ENCODE peak calls at places on chromosome 12, in five cellular contexts. C is CD8-positive, alpha-beta T cell; G is AG04450; P is brain microvascular endothelial cell; M is mucosa of descending colon. W is an unnamed sample.

GRCh38 chr12:2306012-2306411 is 253.2 kb downstream of the CACNA1C start:
- DNase-seq in G (no peak), M (no peak), P (peak), C (no peak), W (no peak)

GRCh38 chr12:51926718-51927117 is 19.4 kb downstream of the ACVRL1 start:
- DNase-seq in M (no peak), P (peak), C (peak), G (no peak), W (peak)

GRCh38 chr12:5546616-5547015 is 114.7 kb downstream of the NTF3 start:
- DNase-seq in P (no peak), G (no peak), M (no peak), C (no peak), W (no peak)

GRCh38 chr12:27970391-27970980 is 2.0 kb downstream of the PTHLH start:
- DNase-seq in M (peak), C (no peak), G (no peak), P (no peak), W (no peak)

GRCh38 chr12:88153959-88154358 is 11.9 kb downstream of the TMTC3 start:
- DNase-seq in M (no peak), P (peak), G (peak), C (no peak), W (peak)

GRCh38 chr12:11014234-11014633 is 8.2 kb downstream of the TAS2R19 start:
- DNase-seq in P (no peak), M (no peak), G (no peak), C (no peak), W (peak)

GRCh38 chr12:80064269-80064668 is 35.1 kb upstream of the OTOGL start:
- DNase-seq in P (peak), G (peak), M (no peak), C (no peak), W (peak)

GRCh38 chr12:96106137-96106536 is 70.8 kb upstream of the LTA4H start:
- DNase-seq in M (no peak), C (no peak), P (no peak), G (no peak), W (no peak)

GRCh38 chr12:57755194-57755453 is 221 bp downstream of the MARCHF9 start:
- DNase-seq in G (no peak), C (no peak), M (no peak), P (no peak), W (no peak)

GRCh38 chr12:9634177-9634803 is 26.6 kb upstream of the KLRB1 start:
- DNase-seq in M (no peak), C (peak), G (no peak), P (peak), W (peak)

GRCh38 chr12:6563448-6564050 is 4.5 kb downstream of the NOP2 start:
- DNase-seq in C (peak), P (no peak), M (no peak), G (no peak), W (peak)

GRCh38 chr12:12609692-12610091 is 2.0 kb upstream of the CREBL2 start:
- DNase-seq in M (no peak), C (no peak), P (no peak), G (no peak), W (no peak)

GRCh38 chr12:51911307-51911706 is 4.0 kb downstream of the ACVRL1 start:
- DNase-seq in C (no peak), G (no peak), M (no peak), P (no peak), W (no peak)

GRCh38 chr12:52308807-52309425 is 12.3 kb downstream of the KRT83 start:
- DNase-seq in P (no peak), C (no peak), G (no peak), M (no peak), W (no peak)

GRCh38 chr12:233615-233968 is 19.6 kb upstream of the SLC6A12 start:
- DNase-seq in P (no peak), G (no peak), M (no peak), C (no peak), W (no peak)

GRCh38 chr12:85405781-85406522 is 125.9 kb downstream of the ALX1 start:
- DNase-seq in M (no peak), P (peak), G (no peak), C (no peak), W (peak)

GRCh38 chr12:94172973-94173372 is 24.6 kb downstream of the PLXNC1 start:
- DNase-seq in C (no peak), M (no peak), P (peak), G (peak), W (peak)

DNA sequence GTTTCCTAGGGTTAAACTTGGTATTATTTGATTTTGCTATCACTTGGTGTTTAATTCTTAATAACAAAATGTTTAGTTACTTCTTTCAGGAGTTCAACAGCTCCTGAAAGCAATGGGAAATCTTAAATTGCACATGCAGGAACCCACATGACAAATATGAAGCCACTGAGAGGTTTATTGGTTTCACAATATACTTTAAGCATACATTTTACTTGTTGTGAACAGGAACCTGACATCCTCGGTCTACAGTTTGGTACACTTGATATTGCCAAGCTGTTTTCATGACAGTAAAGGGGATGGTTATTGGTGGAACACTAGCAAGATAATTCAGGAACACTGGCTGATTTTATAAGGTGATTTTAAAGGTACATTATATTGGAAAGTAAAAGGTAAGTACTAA is 46.2 kb downstream of the SLC38A1 start:
- DNase-seq in G (no peak), C (no peak), P (no peak), M (no peak), W (no peak)
- H3K4me3 ChIP-seq in G (no peak), C (no peak), P (no peak), M (no peak), W (no peak)

GRCh38 chr12:82057770-82058169 is 298.6 kb upstream of the PPFIA2 start:
- DNase-seq in M (no peak), P (no peak), G (no peak), C (no peak), W (no peak)

GRCh38 chr12:82055391-82055790 is 296.2 kb upstream of the PPFIA2 start:
- DNase-seq in G (no peak), P (no peak), M (no peak), C (no peak), W (no peak)

GRCh38 chr12:82058197-82058596 is 299.0 kb upstream of the PPFIA2 start:
- DNase-seq in G (no peak), P (no peak), M (no peak), C (no peak), W (no peak)
- TF ChIP-seq CTCF in G (no peak), P (no peak), M (no peak), C (no peak), W (no peak)

DNA sequence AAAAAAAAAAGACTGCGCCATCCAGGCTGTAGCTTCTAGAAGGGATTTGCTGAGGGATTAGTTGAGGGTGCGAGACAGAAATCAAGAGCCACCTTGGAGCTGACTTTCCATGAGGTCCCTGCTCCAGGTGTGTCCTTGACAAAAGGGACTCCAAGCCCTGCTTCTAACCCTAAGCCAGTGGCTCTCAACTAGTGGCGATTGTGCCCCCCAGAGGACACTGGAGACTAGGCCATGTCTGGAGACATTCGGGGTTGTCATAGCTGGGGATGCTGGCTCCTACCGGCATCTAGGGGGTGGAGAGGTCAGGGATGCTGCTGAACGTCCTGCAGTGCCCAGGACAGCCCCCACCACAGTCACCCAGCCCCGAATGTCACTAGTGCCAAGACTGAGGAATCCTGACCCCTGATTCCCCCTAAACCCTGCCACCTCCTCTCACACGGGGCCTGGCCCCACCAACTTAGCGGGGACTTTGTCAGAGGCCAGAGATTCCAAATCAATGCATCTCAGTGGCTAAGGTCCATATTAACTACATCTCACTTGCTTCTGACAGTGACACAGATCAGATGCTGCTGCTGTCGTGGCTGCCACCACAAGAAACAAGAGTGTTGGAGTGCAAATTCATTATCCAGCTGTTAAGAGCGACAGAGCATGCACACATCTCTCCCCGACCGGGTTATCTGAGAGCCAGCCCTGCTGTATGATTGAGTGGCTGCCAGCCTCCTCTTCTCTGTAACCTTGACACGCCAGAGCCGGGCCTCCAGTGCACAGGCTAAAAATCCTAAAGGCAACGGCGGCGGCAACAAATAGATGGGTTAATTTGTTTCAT is 40.4 kb downstream of the SPRING1 start:
- DNase-seq in G (no peak), P (no peak), M (no peak), C (no peak), W (no peak)
- H3K4me3 ChIP-seq in G (no peak), P (no peak), M (no peak), C (no peak), W (no peak)

DNA sequence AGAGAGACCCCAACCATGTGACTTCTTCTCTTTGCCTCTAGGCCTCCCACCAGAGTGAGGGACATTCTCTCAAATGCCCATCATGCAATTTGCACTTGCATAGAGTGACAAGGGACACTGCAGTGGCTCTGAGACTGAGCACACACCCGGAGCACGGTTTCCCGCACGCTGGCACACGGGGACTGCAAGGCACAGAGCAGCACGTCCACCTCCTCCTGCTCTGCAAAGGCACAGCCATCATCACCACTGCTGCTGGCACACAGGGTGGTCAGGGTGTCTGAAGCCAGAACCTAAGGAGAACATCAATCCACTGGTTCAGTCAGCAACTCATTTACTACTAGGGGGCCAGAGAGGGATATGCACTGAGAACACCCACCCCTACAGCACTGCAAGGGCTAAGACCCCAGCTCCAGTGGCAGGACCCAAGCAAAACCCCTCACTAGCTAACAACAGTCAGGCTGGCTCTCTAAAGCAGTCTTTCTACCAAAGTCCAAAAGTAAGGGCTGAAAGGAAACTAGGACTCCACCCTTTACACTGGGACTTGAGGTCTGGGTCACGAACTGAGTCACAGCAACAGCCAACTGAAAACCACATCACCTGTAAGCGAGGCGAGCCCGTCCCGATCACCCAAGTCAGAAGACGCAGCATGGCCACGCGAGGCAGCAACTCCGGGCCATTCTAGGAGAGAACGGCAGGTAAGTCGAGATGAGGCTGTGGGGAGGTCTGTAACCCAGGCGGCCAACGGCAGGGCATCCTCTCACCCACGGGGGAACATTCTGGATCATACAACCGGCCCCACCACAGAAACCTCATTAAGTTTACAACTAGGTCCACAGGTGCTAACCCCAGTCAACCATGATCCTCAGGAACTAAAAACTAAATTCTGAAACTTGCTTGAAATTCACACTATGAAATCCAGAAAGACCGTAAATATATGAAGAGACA is 37.9 kb downstream of the GCN1 start:
- DNase-seq in M (no peak), C (no peak), P (no peak), G (no peak), W (no peak)
- TF ChIP-seq CTCF in M (no peak), C (no peak), P (no peak), G (no peak), W (no peak)

DNA sequence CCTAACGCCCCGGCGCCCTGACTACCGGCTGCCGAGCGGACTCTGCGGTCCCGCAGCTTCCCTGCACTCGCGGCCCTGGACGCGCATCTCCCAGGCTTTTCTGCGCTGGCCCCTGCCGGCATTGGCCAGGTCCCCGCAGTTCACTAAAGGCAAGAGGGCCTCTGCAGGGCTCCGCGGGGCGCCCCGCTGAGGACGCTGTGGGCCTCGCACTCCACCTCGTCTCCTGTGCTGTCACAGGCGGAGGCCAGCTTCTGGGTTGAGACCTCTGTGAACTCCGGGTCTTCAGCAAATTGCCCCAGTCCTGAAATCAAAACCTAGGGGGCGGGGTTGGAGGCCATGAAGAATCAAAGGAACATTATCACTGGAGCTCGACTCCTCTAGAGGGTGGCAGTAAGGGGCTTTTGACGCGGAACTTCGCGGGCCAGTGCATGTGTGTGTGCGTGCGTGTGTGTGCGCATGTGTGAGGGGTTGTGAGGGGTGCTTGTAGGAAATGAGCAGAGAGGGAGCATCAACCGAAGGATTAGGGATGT is 68.5 kb upstream of the CAPRIN2 start:
- DNase-seq in M (peak), G (no peak), C (no peak), P (peak), W (no peak)
- H3K4me3 ChIP-seq in M (no peak), G (peak), C (peak), P (peak), W (peak)

W was measured in fibroblast of pulmonary artery.